ENCODE peak calls at places on chromosomes 5 and 9, in seven cellular contexts. One of them, this sample, is unnamed. For H3K27me3, the result is how much of the 10 kb centered on the place peaks cover.

GRCh38 chr5:180072556-180072955 is 997 bp upstream of the RNF130 start:
- DNase-seq in IMR-90: no peak
- DNase-seq in ovary: peak
- DNase-seq in CD4-positive, alpha-beta T cell: peak
- DNase-seq in psoas muscle: peak
- DNase-seq in HCT116: no peak
- DNase-seq in dorsolateral prefrontal cortex: no peak
- DNase-seq in this sample: no peak

GRCh38 chr5:54249210-54250028 is 61.0 kb downstream of the ARL15 start:
- DNase-seq in psoas muscle: no peak
- DNase-seq in IMR-90: peak
- DNase-seq in CD4-positive, alpha-beta T cell: peak
- DNase-seq in HCT116: no peak
- DNase-seq in dorsolateral prefrontal cortex: no peak
- DNase-seq in ovary: no peak
- DNase-seq in this sample: no peak

GRCh38 chr5:159106193-159106568 is 6.5 kb upstream of the EBF1 start:
- DNase-seq in ovary: no peak
- DNase-seq in IMR-90: no peak
- DNase-seq in psoas muscle: no peak
- DNase-seq in dorsolateral prefrontal cortex: no peak
- DNase-seq in CD4-positive, alpha-beta T cell: no peak
- DNase-seq in HCT116: no peak
- DNase-seq in this sample: no peak

GRCh38 chr9:120324996-120325642 is 254.8 kb downstream of the CDK5RAP2 start:
- DNase-seq in HCT116: no peak
- DNase-seq in dorsolateral prefrontal cortex: no peak
- DNase-seq in psoas muscle: no peak
- DNase-seq in CD4-positive, alpha-beta T cell: no peak
- DNase-seq in ovary: no peak
- DNase-seq in IMR-90: no peak
- DNase-seq in this sample: no peak

GRCh38 chr5:157734466-157734865 is 3.2 kb downstream of the THG1L start:
- DNase-seq in dorsolateral prefrontal cortex: no peak
- DNase-seq in IMR-90: no peak
- DNase-seq in CD4-positive, alpha-beta T cell: no peak
- DNase-seq in HCT116: no peak
- DNase-seq in psoas muscle: no peak
- DNase-seq in ovary: no peak
- DNase-seq in this sample: no peak

GRCh38 chr9:97980918-97981827 is 2.0 kb upstream of the ANP32B start:
- DNase-seq in ovary: no peak
- DNase-seq in IMR-90: no peak
- DNase-seq in HCT116: no peak
- DNase-seq in dorsolateral prefrontal cortex: peak
- DNase-seq in CD4-positive, alpha-beta T cell: no peak
- DNase-seq in psoas muscle: peak
- DNase-seq in this sample: no peak

GRCh38 chr5:159660401-159660800 is 255.9 kb upstream of the ADRA1B start:
- DNase-seq in IMR-90: no peak
- DNase-seq in dorsolateral prefrontal cortex: no peak
- DNase-seq in psoas muscle: no peak
- DNase-seq in ovary: no peak
- DNase-seq in HCT116: no peak
- DNase-seq in CD4-positive, alpha-beta T cell: no peak
- DNase-seq in this sample: no peak

GRCh38 chr5:1294839-1295649 is at the start of gene TERT:
- DNase-seq in HCT116: no peak
- DNase-seq in CD4-positive, alpha-beta T cell: peak
- DNase-seq in IMR-90: no peak
- DNase-seq in psoas muscle: peak
- DNase-seq in ovary: no peak
- DNase-seq in dorsolateral prefrontal cortex: no peak
- DNase-seq in this sample: no peak

GRCh38 chr5:140073296-140073695 is 30.2 kb upstream of the NRG2 start:
- DNase-seq in IMR-90: peak
- DNase-seq in ovary: no peak
- DNase-seq in dorsolateral prefrontal cortex: no peak
- DNase-seq in HCT116: no peak
- DNase-seq in CD4-positive, alpha-beta T cell: no peak
- DNase-seq in psoas muscle: no peak
- DNase-seq in this sample: no peak

GRCh38 chr5:162497455-162497854 is 429.9 kb downstream of the GABRG2 start:
- DNase-seq in psoas muscle: no peak
- DNase-seq in IMR-90: no peak
- DNase-seq in HCT116: no peak
- DNase-seq in CD4-positive, alpha-beta T cell: no peak
- DNase-seq in ovary: no peak
- DNase-seq in dorsolateral prefrontal cortex: no peak
- DNase-seq in this sample: no peak

GRCh38 chr5:82147860-82148573 is 130.1 kb downstream of the RPS23 start:
- DNase-seq in HCT116: no peak
- DNase-seq in ovary: no peak
- DNase-seq in IMR-90: peak
- DNase-seq in psoas muscle: no peak
- DNase-seq in CD4-positive, alpha-beta T cell: no peak
- DNase-seq in dorsolateral prefrontal cortex: no peak
- DNase-seq in this sample: peak

GRCh38 chr5:146076455-146076854 is 28.9 kb downstream of the PLAC8L1 start:
- DNase-seq in ovary: no peak
- DNase-seq in HCT116: no peak
- DNase-seq in CD4-positive, alpha-beta T cell: no peak
- DNase-seq in dorsolateral prefrontal cortex: no peak
- DNase-seq in psoas muscle: no peak
- DNase-seq in IMR-90: no peak
- DNase-seq in this sample: no peak

GRCh38 chr5:66840527-66841013 is 244.4 kb downstream of the MAST4 start:
- DNase-seq in psoas muscle: no peak
- DNase-seq in IMR-90: no peak
- DNase-seq in dorsolateral prefrontal cortex: no peak
- DNase-seq in CD4-positive, alpha-beta T cell: no peak
- DNase-seq in ovary: no peak
- DNase-seq in HCT116: no peak
- DNase-seq in this sample: no peak

GRCh38 chr9:132241840-132242620 is 80.2 kb downstream of the NTNG2 start:
- DNase-seq in ovary: peak
- DNase-seq in CD4-positive, alpha-beta T cell: peak
- DNase-seq in HCT116: no peak
- DNase-seq in IMR-90: no peak
- DNase-seq in psoas muscle: peak
- DNase-seq in dorsolateral prefrontal cortex: no peak
- DNase-seq in this sample: no peak

GRCh38 chr9:134778156-134778555 is 102.5 kb upstream of the FCN2 start:
- DNase-seq in psoas muscle: no peak
- DNase-seq in HCT116: no peak
- DNase-seq in CD4-positive, alpha-beta T cell: no peak
- DNase-seq in ovary: no peak
- DNase-seq in IMR-90: peak
- DNase-seq in dorsolateral prefrontal cortex: peak
- DNase-seq in this sample: no peak

GRCh38 chr9:134779640-134780039 is 101.0 kb upstream of the FCN2 start:
- DNase-seq in HCT116: no peak
- DNase-seq in dorsolateral prefrontal cortex: no peak
- DNase-seq in psoas muscle: no peak
- DNase-seq in ovary: no peak
- DNase-seq in CD4-positive, alpha-beta T cell: no peak
- DNase-seq in IMR-90: no peak
- DNase-seq in this sample: no peak

GRCh38 chr9:134777153-134777552 is 103.5 kb upstream of the FCN2 start:
- DNase-seq in psoas muscle: no peak
- DNase-seq in HCT116: no peak
- DNase-seq in dorsolateral prefrontal cortex: no peak
- DNase-seq in IMR-90: no peak
- DNase-seq in CD4-positive, alpha-beta T cell: no peak
- DNase-seq in ovary: no peak
- DNase-seq in this sample: no peak

GRCh38 chr9:134776080-134776796 is 104.4 kb upstream of the FCN2 start:
- DNase-seq in dorsolateral prefrontal cortex: no peak
- DNase-seq in HCT116: no peak
- DNase-seq in psoas muscle: no peak
- DNase-seq in IMR-90: peak
- DNase-seq in CD4-positive, alpha-beta T cell: no peak
- DNase-seq in ovary: no peak
- DNase-seq in this sample: no peak

GRCh38 chr9:134778841-134779411 is 101.7 kb upstream of the FCN2 start:
- DNase-seq in CD4-positive, alpha-beta T cell: no peak
- DNase-seq in ovary: peak
- DNase-seq in dorsolateral prefrontal cortex: peak
- DNase-seq in HCT116: peak
- DNase-seq in psoas muscle: no peak
- DNase-seq in IMR-90: peak
- DNase-seq in this sample: no peak
- TF ChIP-seq CTCF in CD4-positive, alpha-beta T cell: no peak
- TF ChIP-seq CTCF in ovary: peak
- TF ChIP-seq CTCF in dorsolateral prefrontal cortex: peak
- TF ChIP-seq CTCF in HCT116: peak
- TF ChIP-seq CTCF in psoas muscle: peak
- TF ChIP-seq CTCF in IMR-90: peak
- TF ChIP-seq CTCF in this sample: peak

GRCh38 chr9:19484699-19485098 is 75.9 kb downstream of the ACER2 start:
- DNase-seq in psoas muscle: no peak
- DNase-seq in dorsolateral prefrontal cortex: no peak
- DNase-seq in IMR-90: no peak
- DNase-seq in CD4-positive, alpha-beta T cell: no peak
- DNase-seq in HCT116: no peak
- DNase-seq in ovary: no peak
- DNase-seq in this sample: no peak

GRCh38 chr9:19480345-19480744 is 71.5 kb downstream of the ACER2 start:
- DNase-seq in dorsolateral prefrontal cortex: no peak
- DNase-seq in CD4-positive, alpha-beta T cell: no peak
- DNase-seq in HCT116: no peak
- DNase-seq in IMR-90: no peak
- DNase-seq in psoas muscle: no peak
- DNase-seq in ovary: no peak
- DNase-seq in this sample: no peak

GRCh38 chr9:19481471-19481870 is 72.7 kb downstream of the ACER2 start:
- DNase-seq in IMR-90: no peak
- DNase-seq in CD4-positive, alpha-beta T cell: no peak
- DNase-seq in HCT116: no peak
- DNase-seq in ovary: no peak
- DNase-seq in psoas muscle: no peak
- DNase-seq in dorsolateral prefrontal cortex: no peak
- DNase-seq in this sample: no peak

GRCh38 chr9:19481971-19482404 is 73.2 kb downstream of the ACER2 start:
- DNase-seq in ovary: no peak
- DNase-seq in HCT116: no peak
- DNase-seq in psoas muscle: no peak
- DNase-seq in CD4-positive, alpha-beta T cell: no peak
- DNase-seq in dorsolateral prefrontal cortex: peak
- DNase-seq in IMR-90: no peak
- DNase-seq in this sample: no peak

DNA sequence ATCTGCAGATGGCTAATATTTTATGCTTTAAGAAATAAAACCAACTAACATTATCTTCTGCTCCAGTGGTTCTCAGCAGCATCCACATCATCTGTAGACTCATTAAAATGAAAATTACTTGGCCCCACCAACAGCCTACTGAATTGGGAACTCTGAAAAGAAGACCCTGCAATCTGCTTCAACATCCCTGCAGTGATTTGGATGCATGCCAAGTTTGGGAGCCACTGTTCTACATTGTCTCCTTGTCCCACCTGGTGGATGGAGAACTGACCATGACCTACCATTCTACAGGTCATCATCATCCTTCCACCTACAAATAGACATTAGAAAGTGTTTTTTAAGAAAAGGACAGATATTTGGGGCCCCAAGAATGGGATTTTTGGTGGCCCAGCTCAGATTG is 71.1 kb downstream of the ACER2 start:
- DNase-seq in ovary: no peak
- DNase-seq in psoas muscle: no peak
- DNase-seq in CD4-positive, alpha-beta T cell: no peak
- DNase-seq in IMR-90: no peak
- DNase-seq in dorsolateral prefrontal cortex: no peak
- DNase-seq in HCT116: no peak
- DNase-seq in this sample: no peak
- H3K27me3 ChIP-seq in ovary: under half
- H3K27me3 ChIP-seq in psoas muscle: under half
- H3K27me3 ChIP-seq in CD4-positive, alpha-beta T cell: under half
- H3K27me3 ChIP-seq in IMR-90: under half
- H3K27me3 ChIP-seq in dorsolateral prefrontal cortex: under half
- H3K27me3 ChIP-seq in HCT116: under half
- H3K27me3 ChIP-seq in this sample: under half

DNA sequence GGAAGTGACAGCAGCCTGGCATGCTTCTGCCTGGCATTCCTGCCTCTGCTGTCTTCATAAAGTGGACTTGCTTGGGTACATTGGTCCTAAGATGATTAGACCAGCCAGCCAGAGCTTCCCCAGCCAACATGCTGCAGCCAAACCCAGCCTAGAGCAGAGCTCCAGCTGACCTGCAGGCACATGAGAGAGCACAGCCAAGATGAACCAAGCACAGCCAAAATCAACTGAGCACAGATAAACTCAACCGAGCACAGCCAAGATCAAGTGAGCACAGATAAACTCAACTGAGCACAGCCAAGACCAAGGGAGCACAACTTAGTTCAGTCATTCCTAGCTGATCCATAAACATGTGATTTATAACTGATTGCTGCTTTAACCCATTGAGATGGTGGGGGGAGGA is 266.5 kb downstream of the MSX2 start:
- DNase-seq in IMR-90: no peak
- DNase-seq in ovary: no peak
- DNase-seq in dorsolateral prefrontal cortex: no peak
- DNase-seq in HCT116: no peak
- DNase-seq in CD4-positive, alpha-beta T cell: no peak
- DNase-seq in psoas muscle: peak
- DNase-seq in this sample: no peak
- TF ChIP-seq CTCF in IMR-90: no peak
- TF ChIP-seq CTCF in ovary: no peak
- TF ChIP-seq CTCF in dorsolateral prefrontal cortex: no peak
- TF ChIP-seq CTCF in HCT116: no peak
- TF ChIP-seq CTCF in CD4-positive, alpha-beta T cell: no peak
- TF ChIP-seq CTCF in psoas muscle: no peak
- TF ChIP-seq CTCF in this sample: no peak

GRCh38 chr9:123424131-123424530 is 68.1 kb downstream of the CRB2 start:
- DNase-seq in psoas muscle: peak
- DNase-seq in dorsolateral prefrontal cortex: no peak
- DNase-seq in ovary: no peak
- DNase-seq in HCT116: no peak
- DNase-seq in CD4-positive, alpha-beta T cell: no peak
- DNase-seq in IMR-90: no peak
- DNase-seq in this sample: no peak
- H3K27me3 ChIP-seq in psoas muscle: under half
- H3K27me3 ChIP-seq in dorsolateral prefrontal cortex: under half
- H3K27me3 ChIP-seq in ovary: under half
- H3K27me3 ChIP-seq in HCT116: under half
- H3K27me3 ChIP-seq in CD4-positive, alpha-beta T cell: under half
- H3K27me3 ChIP-seq in IMR-90: under half
- H3K27me3 ChIP-seq in this sample: under half

DNA sequence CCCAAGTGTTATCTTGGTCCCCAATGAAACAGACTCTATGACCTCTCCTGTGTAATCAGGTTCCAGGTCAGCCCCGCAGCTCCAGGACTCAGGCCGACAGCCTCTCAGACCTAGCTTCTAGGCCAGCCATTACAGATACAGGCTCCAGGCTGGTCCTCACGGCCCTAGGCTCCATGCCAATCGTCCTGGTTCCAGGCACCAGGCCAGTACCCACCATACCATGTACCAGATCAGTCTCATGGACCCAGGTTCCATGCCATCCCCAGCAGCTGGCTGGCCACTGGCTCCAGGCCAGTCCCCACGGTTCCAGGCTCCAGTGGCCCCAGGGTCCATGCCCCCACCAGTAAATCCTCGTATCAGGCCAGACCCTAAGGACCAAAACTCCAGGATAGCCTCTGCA is 1326.6 kb upstream of the C9orf72 start:
- DNase-seq in CD4-positive, alpha-beta T cell: no peak
- DNase-seq in ovary: no peak
- DNase-seq in IMR-90: no peak
- DNase-seq in dorsolateral prefrontal cortex: no peak
- DNase-seq in psoas muscle: no peak
- DNase-seq in HCT116: no peak
- DNase-seq in this sample: no peak
- TF ChIP-seq CTCF in CD4-positive, alpha-beta T cell: no peak
- TF ChIP-seq CTCF in ovary: no peak
- TF ChIP-seq CTCF in IMR-90: no peak
- TF ChIP-seq CTCF in dorsolateral prefrontal cortex: no peak
- TF ChIP-seq CTCF in psoas muscle: no peak
- TF ChIP-seq CTCF in HCT116: no peak
- TF ChIP-seq CTCF in this sample: no peak